ENCODE peak calls at places on chromosomes 12 and 14, in six cellular contexts. P is A549; I is CD4-positive, CD25-positive, alpha-beta regulatory T cell; U is ascending aorta; V is fibroblast of pulmonary artery; C is aorta. G is an unnamed sample.

GRCh38 chr12:11761869-11762567 is 112.5 kb downstream of the ETV6 start:
- DNase-seq in P (no peak), I (no peak), U (no peak), V (no peak), C (no peak), G (no peak)

GRCh38 chr12:111363578-111363977 is 5.3 kb downstream of the PHETA1 start:
- DNase-seq in P (peak; percentile 39), I (no peak), U (no peak), V (peak; percentile 75), C (no peak), G (no peak)

GRCh38 chr14:102731871-102732800 is 45.1 kb upstream of the TRAF3 start:
- DNase-seq in P (no peak), I (no peak), U (no peak), V (no peak), C (peak; percentile 43), G (no peak)

GRCh38 chr12:10968765-10969456 is 17.8 kb downstream of the TAS2R50 start:
- DNase-seq in P (no peak), I (no peak), U (peak; percentile 70), V (peak; percentile 94), C (peak; percentile 71), G (peak; percentile 62)

GRCh38 chr14:91108941-91109611 is 4.8 kb upstream of the DGLUCY start:
- DNase-seq in P (no peak), I (no peak), U (peak; percentile 66), V (peak; percentile 79), C (no peak), G (peak; percentile 73)

GRCh38 chr14:68734231-68734732 is 58.6 kb downstream of the ZFP36L1 start:
- DNase-seq in P (no peak), I (no peak), U (no peak), V (no peak), C (no peak), G (no peak)

GRCh38 chr14:75372260-75372659 is 55.6 kb upstream of the JDP2 start:
- DNase-seq in P (no peak), I (no peak), U (no peak), V (peak; percentile 17), C (no peak), G (no peak)

GRCh38 chr12:26833692-26834168 is 736 bp upstream of the ITPR2 start:
- DNase-seq in P (peak; percentile 32), I (peak; percentile 13), U (no peak), V (peak; percentile 50), C (peak; percentile 79), G (peak; percentile 81)

GRCh38 chr12:75922944-75923642 is 108.5 kb downstream of the PHLDA1 start:
- DNase-seq in P (no peak), I (no peak), U (no peak), V (no peak), C (no peak), G (no peak)

GRCh38 chr14:77003960-77004710 is 24.4 kb downstream of the IRF2BPL start:
- DNase-seq in P (no peak), I (no peak), U (no peak), V (peak; percentile 59), C (no peak), G (no peak)

GRCh38 chr12:85036241-85036707 is at the start of the genes LRRIQ1 and TSPAN19:
- DNase-seq in P (peak; percentile 92), I (no peak), U (peak; percentile 67), V (peak; percentile 94), C (peak; percentile 68), G (peak; percentile 54)

GRCh38 chr12:24055747-24056146 is 106.3 kb upstream of the SOX5 start:
- DNase-seq in P (no peak), I (no peak), U (no peak), V (no peak), C (no peak), G (no peak)

GRCh38 chr12:25960176-25960575 is 1.7 kb downstream of the RASSF8 start:
- DNase-seq in P (peak; percentile 33), I (no peak), U (no peak), V (peak; percentile 60), C (no peak), G (no peak)

GRCh38 chr12:102950950-102951490 is 6.5 kb upstream of the ASCL1 start:
- DNase-seq in P (no peak), I (no peak), U (no peak), V (no peak), C (no peak), G (no peak)

GRCh38 chr12:62744551-62744950 is 190.4 kb downstream of the PPM1H start:
- DNase-seq in P (no peak), I (no peak), U (no peak), V (no peak), C (no peak), G (no peak)

GRCh38 chr12:58712981-58713380 is 207.3 kb downstream of the LRIG3 start:
- DNase-seq in P (no peak), I (no peak), U (no peak), V (no peak), C (no peak), G (no peak)

GRCh38 chr14:90105756-90106155 is 44.0 kb downstream of the KCNK13 start:
- DNase-seq in P (no peak), I (no peak), U (no peak), V (peak; percentile 3), C (no peak), G (no peak)

GRCh38 chr14:65252471-65253255 is 150.3 kb upstream of the MAX start:
- DNase-seq in P (no peak), I (no peak), U (no peak), V (no peak), C (no peak), G (no peak)

GRCh38 chr12:94141892-94142291 is 6.5 kb upstream of the PLXNC1 start:
- DNase-seq in P (no peak), I (no peak), U (no peak), V (no peak), C (no peak), G (no peak)

GRCh38 chr12:5428332-5429221 is 3.3 kb upstream of the NTF3 start:
- DNase-seq in P (no peak), I (no peak), U (no peak), V (peak; percentile 54), C (no peak), G (no peak)

GRCh38 chr12:104655059-104655609 is 198.4 kb downstream of the CHST11 start:
- DNase-seq in P (no peak), I (no peak), U (no peak), V (no peak), C (no peak), G (no peak)

GRCh38 chr14:89249296-89249565 is 167.8 kb downstream of the FOXN3 start:
- DNase-seq in P (no peak), I (no peak), U (peak; percentile 22), V (no peak), C (no peak), G (no peak)

GRCh38 chr12:113314121-113314529 is 20.8 kb downstream of the SLC8B1 start:
- DNase-seq in P (no peak), I (no peak), U (no peak), V (peak; percentile 48), C (no peak), G (no peak)

GRCh38 chr12:52715416-52715815 is 12.1 kb upstream of the KRT77 start:
- DNase-seq in P (peak; percentile 38), I (no peak), U (no peak), V (no peak), C (no peak), G (no peak)

DNA sequence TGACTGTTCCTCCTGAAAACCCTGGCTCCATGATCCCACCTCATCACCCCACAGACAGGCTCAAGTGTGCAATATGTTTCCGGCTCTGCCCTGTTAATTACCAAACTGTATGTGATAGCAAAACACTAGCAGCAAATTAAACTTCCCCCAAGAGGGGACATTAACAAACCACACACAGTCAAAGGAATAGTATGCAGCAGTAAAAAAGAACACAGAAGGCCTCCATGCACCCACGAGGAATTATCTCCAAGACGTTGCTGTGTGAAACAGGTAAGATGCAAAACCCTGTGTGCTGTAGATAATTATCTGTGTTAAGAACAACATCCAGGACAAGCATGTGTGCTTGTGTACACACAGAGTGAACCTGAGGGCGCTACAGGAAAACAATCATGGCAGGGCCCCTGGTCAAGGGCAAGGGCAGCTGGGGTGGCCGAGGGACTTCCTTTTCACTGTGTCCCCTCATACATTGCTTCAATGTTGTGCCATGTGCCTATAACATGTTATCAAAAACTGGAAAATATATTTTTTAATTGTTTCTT is 35.8 kb downstream of the ITPK1 start:
- DNase-seq in P (no peak), I (no peak), U (no peak), V (no peak), C (no peak), G (no peak)
- H3K4me3 ChIP-seq in P (no peak overlapping the region), I (no peak overlapping the region), U (no peak overlapping the region), V (no peak overlapping the region), C (no peak overlapping the region), G (no peak overlapping the region)

GRCh38 chr12:49537709-49538601 is 875 bp upstream of the KCNH3 start:
- DNase-seq in P (no peak), I (no peak), U (peak; percentile 63), V (no peak), C (peak; percentile 80), G (no peak)
- H3K4me3 ChIP-seq in P (peak overlapping the region; percentile 76), I (peak overlapping the region; percentile 48), U (peak overlapping the region; percentile 72), V (peak overlapping the region; percentile 37), C (peak overlapping the region; percentile 37), G (peak overlapping the region; percentile 60)

GRCh38 chr14:41662780-41663477 is 56.3 kb downstream of the LRFN5 start:
- DNase-seq in P (no peak), I (no peak), U (no peak), V (no peak), C (no peak), G (no peak)
- H3K4me3 ChIP-seq in P (no peak overlapping the region), I (no peak overlapping the region), U (no peak overlapping the region), V (no peak overlapping the region), C (no peak overlapping the region), G (no peak overlapping the region)

GRCh38 chr12:65881348-65881961 is 57.2 kb downstream of the HMGA2 start:
- DNase-seq in P (no peak), I (no peak), U (peak; percentile 69), V (peak; percentile 90), C (no peak), G (no peak)
- H3K4me3 ChIP-seq in P (no peak overlapping the region), I (no peak overlapping the region), U (peak overlapping the region; percentile 51), V (peak overlapping the region; percentile 51), C (no peak overlapping the region), G (peak overlapping the region; percentile 43)

DNA sequence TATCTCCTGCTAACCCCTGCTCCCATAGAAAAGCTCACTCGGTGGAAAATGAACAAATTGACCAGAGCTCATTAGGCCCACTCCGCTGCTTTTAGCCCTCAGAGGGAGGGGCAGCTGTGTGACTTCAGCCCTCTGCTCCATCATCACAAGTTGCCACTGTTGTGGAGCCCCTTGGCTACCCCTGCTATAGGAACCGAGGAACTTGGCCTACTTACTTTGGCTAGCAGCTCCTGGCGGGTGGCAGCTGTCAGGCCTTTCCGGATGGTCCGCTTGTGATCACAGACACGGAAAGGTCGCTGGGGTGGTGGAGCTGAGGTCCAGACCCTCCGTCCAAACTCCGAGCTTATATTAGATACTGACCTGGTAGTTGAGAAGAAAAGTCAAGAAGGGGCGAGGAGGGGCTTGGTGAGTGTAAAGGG is 612 bp downstream of the CIDEB start:
- DNase-seq in P (no peak), I (no peak), U (no peak), V (no peak), C (no peak), G (no peak)
- H3K4me3 ChIP-seq in P (no peak overlapping the region), I (no peak overlapping the region), U (no peak overlapping the region), V (no peak overlapping the region), C (no peak overlapping the region), G (no peak overlapping the region)

GRCh38 chr14:37681486-37681885 is 86.1 kb downstream of the TTC6 start:
- DNase-seq in P (no peak), I (no peak), U (no peak), V (no peak), C (no peak), G (no peak)
- H3K4me3 ChIP-seq in P (no peak overlapping the region), I (no peak overlapping the region), U (no peak overlapping the region), V (no peak overlapping the region), C (no peak overlapping the region), G (no peak overlapping the region)